ENCODE peak calls at places on chromosomes 4 and X, in ten cellular contexts. K, U, F, B, H, M, G, D, Y and V are unnamed samples.

GRCh38 chrX:123171781-123172180 is 12.3 kb upstream of the GRIA3 start:
- DNase-seq in K (no peak), U (no peak), F (no peak), B (no peak), H (no peak), M (no peak), G (peak; percentile 63), D (no peak), Y (no peak), V (peak; percentile 77)

GRCh38 chr4:83125738-83126141 is 11.2 kb upstream of the PLAC8 start:
- DNase-seq in K (peak; percentile 57), U (peak; percentile 46), F (no peak), B (no peak), H (no peak), M (peak; percentile 20), G (no peak), D (peak; percentile 51), Y (no peak), V (no peak)

GRCh38 chrX:132750312-132751042 is 208.0 kb downstream of the HS6ST2 start:
- DNase-seq in K (no peak), U (no peak), F (no peak), B (no peak), H (no peak), M (no peak), G (no peak), D (no peak), Y (no peak), V (no peak)

GRCh38 chr4:109184421-109184956 is 118.0 kb downstream of the COL25A1 start:
- DNase-seq in K (no peak), U (no peak), F (no peak), B (no peak), H (no peak), M (no peak), G (no peak), D (no peak), Y (no peak), V (no peak)

GRCh38 chr4:161555689-161556660 is 607.8 kb downstream of the FSTL5 start:
- DNase-seq in K (no peak), U (no peak), F (peak; percentile 71), B (no peak), H (no peak), M (no peak), G (peak; percentile 70), D (no peak), Y (no peak), V (peak; percentile 69)

GRCh38 chr4:159018062-159018629 is 84.7 kb upstream of the RAPGEF2 start:
- DNase-seq in K (no peak), U (no peak), F (no peak), B (no peak), H (no peak), M (no peak), G (no peak), D (no peak), Y (no peak), V (no peak)

GRCh38 chr4:177448850-177449249 is 6.6 kb upstream of the AGA start:
- DNase-seq in K (no peak), U (no peak), F (peak; percentile 83), B (no peak), H (no peak), M (no peak), G (no peak), D (no peak), Y (no peak), V (no peak)

GRCh38 chrX:261167-261857 is 19.9 kb upstream of the PLCXD1 start:
- DNase-seq in K (peak; percentile 51), U (no peak), F (peak; percentile 31), B (peak; percentile 46), H (no peak), M (peak; percentile 51), G (peak; percentile 83), D (no peak), Y (peak; percentile 83), V (peak; percentile 33)

DNA sequence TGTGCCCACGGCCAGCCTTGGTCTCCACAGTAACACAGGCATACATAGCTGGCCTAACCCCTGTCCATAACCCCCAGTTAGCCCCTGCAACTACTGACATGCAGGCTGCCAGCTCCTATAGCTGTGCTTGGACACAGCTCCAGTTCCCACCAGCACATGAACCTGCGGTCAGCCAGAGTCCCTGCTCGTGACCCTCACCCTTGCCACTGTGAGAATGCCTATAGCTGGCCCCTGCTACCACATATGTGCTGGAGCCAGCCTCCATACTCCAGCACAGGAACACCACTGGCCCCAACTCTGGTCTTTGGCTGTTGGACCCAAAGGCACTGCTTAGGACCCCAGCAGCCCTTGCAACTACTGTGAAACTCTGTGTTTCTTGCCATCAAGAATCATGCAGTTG is 930.9 kb downstream of the ADGRL3 start:
- DNase-seq in K (no peak), U (no peak), F (no peak), B (no peak), H (no peak), M (no peak), G (no peak), D (no peak), Y (no peak), V (no peak)
- H3K4me3 ChIP-seq in K (no peak overlapping the region), U (no peak overlapping the region), F (no peak overlapping the region), B (no peak overlapping the region), H (no peak overlapping the region), M (no peak overlapping the region), G (no peak overlapping the region), D (no peak overlapping the region), Y (no peak overlapping the region), V (no peak overlapping the region)

GRCh38 chr4:54230479-54231418 is 1.7 kb downstream of the PDGFRA start:
- DNase-seq in K (no peak), U (no peak), F (peak; percentile 71), B (peak; percentile 45), H (no peak), M (peak; percentile 23), G (peak; percentile 37), D (no peak), Y (peak; percentile 79), V (no peak)

GRCh38 chr4:54231419-54232150 is 2.5 kb downstream of the PDGFRA start:
- DNase-seq in K (no peak), U (no peak), F (peak; percentile 78), B (no peak), H (no peak), M (peak; percentile 68), G (no peak), D (no peak), Y (peak; percentile 76), V (no peak)

GRCh38 chr4:54228563-54229501 is at the start of gene PDGFRA:
- DNase-seq in K (no peak), U (no peak), F (peak; percentile 96), B (no peak), H (no peak), M (peak; percentile 85), G (no peak), D (no peak), Y (peak; percentile 53), V (no peak)

GRCh38 chr4:54228064-54228527 is 997 bp upstream of the PDGFRA start:
- DNase-seq in K (peak; percentile 59), U (no peak), F (peak; percentile 95), B (peak; percentile 62), H (no peak), M (peak; percentile 91), G (peak; percentile 72), D (no peak), Y (peak; percentile 95), V (peak; percentile 46)

GRCh38 chr4:54229631-54230478 is 762 bp downstream of the PDGFRA start:
- DNase-seq in K (no peak), U (no peak), F (peak; percentile 64), B (peak; percentile 46), H (no peak), M (peak; percentile 34), G (no peak), D (no peak), Y (peak; percentile 81), V (no peak)
- H3K4me3 ChIP-seq in K (peak overlapping the region; percentile 66), U (no peak overlapping the region), F (peak overlapping the region; percentile 87), B (peak overlapping the region; percentile 59), H (no peak overlapping the region), M (peak overlapping the region; percentile 94), G (peak overlapping the region; percentile 21), D (no peak overlapping the region), Y (peak overlapping the region; percentile 84), V (no peak overlapping the region)

DNA sequence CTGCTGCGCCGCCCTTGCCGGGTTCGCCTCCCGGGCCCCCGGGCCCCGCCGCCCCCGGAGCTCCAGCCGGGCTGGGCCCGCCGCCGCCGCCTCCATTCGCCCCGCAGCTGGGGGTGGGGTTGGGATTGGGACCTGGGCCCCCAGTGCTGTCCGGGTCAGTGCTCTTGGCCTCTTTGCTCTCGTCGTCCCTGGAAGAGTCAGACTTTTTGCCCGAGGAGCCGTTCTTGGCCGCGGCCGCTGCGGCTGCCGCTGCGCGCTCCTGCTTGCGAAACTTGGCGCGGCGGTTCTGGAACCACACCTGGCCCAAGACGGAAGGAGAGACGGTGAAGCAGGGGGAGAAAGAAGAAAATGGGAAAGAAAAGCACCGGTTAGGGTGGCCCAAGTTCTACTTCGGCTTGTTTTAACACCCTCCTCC is 2.5 kb downstream of the PHOX2B start:
- DNase-seq in K (no peak), U (no peak), F (no peak), B (no peak), H (no peak), M (no peak), G (peak; percentile 16), D (no peak), Y (peak; percentile 70), V (no peak)
- H3K4me3 ChIP-seq in K (no peak overlapping the region), U (no peak overlapping the region), F (no peak overlapping the region), B (no peak overlapping the region), H (no peak overlapping the region), M (no peak overlapping the region), G (no peak overlapping the region), D (no peak overlapping the region), Y (no peak overlapping the region), V (no peak overlapping the region)

GRCh38 chr4:169251291-169252235 is 19.2 kb downstream of the SH3RF1 start:
- DNase-seq in K (no peak), U (no peak), F (peak; percentile 27), B (no peak), H (no peak), M (peak; percentile 64), G (peak; percentile 65), D (no peak), Y (peak; percentile 55), V (peak; percentile 72)

GRCh38 chr4:169246957-169247396 is 23.8 kb downstream of the SH3RF1 start:
- DNase-seq in K (no peak), U (no peak), F (no peak), B (no peak), H (no peak), M (no peak), G (no peak), D (no peak), Y (no peak), V (no peak)

GRCh38 chr4:169250796-169251195 is 20.0 kb downstream of the SH3RF1 start:
- DNase-seq in K (no peak), U (no peak), F (no peak), B (no peak), H (no peak), M (no peak), G (no peak), D (no peak), Y (no peak), V (no peak)

GRCh38 chr4:169249214-169249973 is 21.4 kb downstream of the SH3RF1 start:
- DNase-seq in K (no peak), U (no peak), F (peak; percentile 46), B (no peak), H (no peak), M (peak; percentile 48), G (peak; percentile 65), D (no peak), Y (no peak), V (peak; percentile 87)

DNA sequence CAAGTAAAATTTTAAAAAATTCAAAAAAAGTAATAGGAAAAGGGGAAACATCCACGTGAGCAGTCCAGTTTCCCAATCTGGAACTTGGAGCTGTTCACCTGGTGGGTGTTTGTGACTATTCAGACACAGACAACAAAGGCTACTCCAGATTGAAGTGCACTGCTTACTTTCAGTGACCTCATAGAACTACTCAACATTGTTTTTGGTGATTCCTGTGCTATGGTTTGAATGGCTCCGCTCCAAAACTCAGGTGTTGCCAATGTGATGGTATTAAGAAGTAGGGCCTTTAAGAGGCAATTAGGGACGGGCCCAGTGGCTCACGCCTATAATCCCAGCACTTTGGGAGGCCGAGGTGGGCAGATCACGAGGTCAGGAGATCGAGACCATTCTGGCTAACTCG is 22.1 kb downstream of the SH3RF1 start:
- DNase-seq in K (no peak), U (no peak), F (no peak), B (no peak), H (no peak), M (no peak), G (no peak), D (no peak), Y (no peak), V (no peak)
- H3K4me3 ChIP-seq in K (no peak overlapping the region), U (no peak overlapping the region), F (no peak overlapping the region), B (no peak overlapping the region), H (no peak overlapping the region), M (no peak overlapping the region), G (no peak overlapping the region), D (no peak overlapping the region), Y (no peak overlapping the region), V (no peak overlapping the region)